ENCODE peak calls at places on chromosomes 4 and X, in five cellular contexts. One of them, this sample, is unnamed.

GRCh38 chr4:133402616-133403015 is 253.5 kb downstream of the PCDH10 start:
- DNase-seq in IMR-90: no peak
- DNase-seq in H1: no peak
- DNase-seq in mesenchymal stem cell: peak; percentile 22
- DNase-seq in H9: no peak
- DNase-seq in this sample: no peak

GRCh38 chr4:71210831-71211230 is 128.0 kb upstream of the SLC4A4 start:
- DNase-seq in H1: no peak
- DNase-seq in IMR-90: no peak
- DNase-seq in H9: no peak
- DNase-seq in mesenchymal stem cell: no peak
- DNase-seq in this sample: no peak

GRCh38 chr4:110641218-110641617 is 18.3 kb upstream of the PITX2 start:
- DNase-seq in H9: peak; percentile 66
- DNase-seq in IMR-90: no peak
- DNase-seq in H1: no peak
- DNase-seq in mesenchymal stem cell: no peak
- DNase-seq in this sample: no peak

GRCh38 chr4:8910822-8911310 is 39.2 kb upstream of the HMX1 start:
- DNase-seq in H9: peak; percentile 25
- DNase-seq in H1: no peak
- DNase-seq in IMR-90: no peak
- DNase-seq in mesenchymal stem cell: no peak
- DNase-seq in this sample: no peak

GRCh38 chr4:44448548-44449443 is at the start of gene KCTD8:
- DNase-seq in H1: peak; percentile 95
- DNase-seq in H9: peak; percentile 98
- DNase-seq in mesenchymal stem cell: peak; percentile 48
- DNase-seq in IMR-90: peak; percentile 39
- DNase-seq in this sample: peak; percentile 93

GRCh38 chr4:108619372-108620100 is 840 bp upstream of the RPL34 start:
- DNase-seq in mesenchymal stem cell: no peak
- DNase-seq in IMR-90: no peak
- DNase-seq in H1: no peak
- DNase-seq in H9: no peak
- DNase-seq in this sample: no peak

GRCh38 chr4:16758206-16758605 is 140.2 kb downstream of the LDB2 start:
- DNase-seq in H1: no peak
- DNase-seq in H9: no peak
- DNase-seq in IMR-90: no peak
- DNase-seq in mesenchymal stem cell: no peak
- DNase-seq in this sample: no peak

GRCh38 chrX:7432901-7433300 is 284.9 kb upstream of the PUDP start:
- DNase-seq in IMR-90: no peak
- DNase-seq in mesenchymal stem cell: no peak
- DNase-seq in H9: no peak
- DNase-seq in H1: no peak
- DNase-seq in this sample: no peak

GRCh38 chrX:125203379-125203736 is 116.3 kb upstream of the TEX13C start:
- DNase-seq in H9: no peak
- DNase-seq in IMR-90: no peak
- DNase-seq in H1: no peak
- DNase-seq in mesenchymal stem cell: no peak
- DNase-seq in this sample: no peak

GRCh38 chr4:78121338-78121904 is 64.3 kb downstream of the FRAS1 start:
- DNase-seq in IMR-90: no peak
- DNase-seq in mesenchymal stem cell: no peak
- DNase-seq in H9: no peak
- DNase-seq in H1: no peak
- DNase-seq in this sample: no peak

GRCh38 chr4:3702551-3703221 is 63.5 kb upstream of the ADRA2C start:
- DNase-seq in H9: no peak
- DNase-seq in IMR-90: no peak
- DNase-seq in H1: no peak
- DNase-seq in mesenchymal stem cell: no peak
- DNase-seq in this sample: no peak

GRCh38 chr4:169239236-169239905 is 31.4 kb downstream of the SH3RF1 start:
- DNase-seq in mesenchymal stem cell: no peak
- DNase-seq in IMR-90: peak; percentile 47
- DNase-seq in H9: no peak
- DNase-seq in H1: no peak
- DNase-seq in this sample: no peak

GRCh38 chr4:37827802-37828321 is 1.4 kb downstream of the PGM2 start:
- DNase-seq in H9: no peak
- DNase-seq in IMR-90: no peak
- DNase-seq in H1: no peak
- DNase-seq in mesenchymal stem cell: no peak
- DNase-seq in this sample: peak; percentile 57

GRCh38 chr4:37827030-37827705 is 682 bp downstream of the PGM2 start:
- DNase-seq in H1: no peak
- DNase-seq in mesenchymal stem cell: peak; percentile 41
- DNase-seq in H9: no peak
- DNase-seq in IMR-90: peak; percentile 61
- DNase-seq in this sample: no peak

GRCh38 chr4:37825943-37826281 is 574 bp upstream of the PGM2 start:
- DNase-seq in mesenchymal stem cell: no peak
- DNase-seq in H1: no peak
- DNase-seq in IMR-90: no peak
- DNase-seq in H9: peak; percentile 27
- DNase-seq in this sample: peak; percentile 40

GRCh38 chr4:37828843-37829242 is 2.4 kb downstream of the PGM2 start:
- DNase-seq in IMR-90: no peak
- DNase-seq in H1: no peak
- DNase-seq in H9: no peak
- DNase-seq in mesenchymal stem cell: no peak
- DNase-seq in this sample: no peak

DNA sequence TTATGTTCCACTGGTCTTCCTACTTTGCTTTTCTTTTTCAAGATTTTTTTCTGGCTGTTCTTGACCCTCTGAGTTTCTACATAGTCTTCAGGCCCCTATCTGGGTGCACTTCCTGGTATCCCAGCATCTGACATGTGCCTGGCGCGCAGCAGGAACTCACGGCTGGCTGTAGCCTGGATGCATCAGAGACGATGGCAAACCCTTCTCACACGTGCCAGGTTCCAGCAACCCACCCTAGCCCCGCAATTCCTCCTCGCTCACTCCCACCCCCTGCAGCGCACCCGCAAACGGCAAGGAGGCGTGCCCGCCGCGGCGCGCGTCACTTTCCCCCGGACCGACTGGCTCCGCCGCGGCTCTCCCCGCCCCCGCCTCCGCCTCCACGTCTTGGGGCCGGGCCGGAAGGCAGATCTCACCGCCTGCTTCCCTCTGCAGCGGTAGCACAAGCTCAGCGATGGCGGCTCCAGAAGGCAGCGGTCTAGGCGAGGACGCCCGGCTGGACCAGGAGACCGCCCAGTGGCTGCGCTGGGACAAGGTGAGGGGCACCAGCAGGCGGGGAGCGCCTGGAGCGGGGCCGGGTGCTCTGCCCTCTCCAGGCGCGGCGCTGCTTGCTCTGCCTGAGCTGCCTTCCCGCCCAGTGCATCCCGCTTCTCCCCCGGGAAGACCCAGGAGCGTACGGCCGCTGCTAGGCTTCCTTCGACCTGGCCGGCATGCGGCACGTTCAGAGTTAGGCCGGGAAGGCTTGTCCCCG is at the start of gene PGM2:
- DNase-seq in H1: peak; percentile 59
- DNase-seq in mesenchymal stem cell: peak; percentile 81
- DNase-seq in IMR-90: peak; percentile 73
- DNase-seq in H9: peak; percentile 92
- DNase-seq in this sample: peak; percentile 77
- H3K14ac ChIP-seq in H1: no peak within 1 kb of the TSS
- H3K14ac ChIP-seq in mesenchymal stem cell: no peak within 1 kb of the TSS
- H3K14ac ChIP-seq in IMR-90: peak within 1 kb of the TSS; percentile 90
- H3K14ac ChIP-seq in H9: peak within 1 kb of the TSS; percentile 76
- H3K14ac ChIP-seq in this sample: no peak within 1 kb of the TSS

GRCh38 chrX:72475338-72475737 is 97.3 kb downstream of the HDAC8 start:
- DNase-seq in H9: peak; percentile 30
- DNase-seq in IMR-90: no peak
- DNase-seq in mesenchymal stem cell: no peak
- DNase-seq in H1: peak; percentile 7
- DNase-seq in this sample: no peak
- H3K9ac ChIP-seq in H9: no peak overlapping the region
- H3K9ac ChIP-seq in IMR-90: no peak overlapping the region
- H3K9ac ChIP-seq in mesenchymal stem cell: no peak overlapping the region
- H3K9ac ChIP-seq in H1: no peak overlapping the region
- H3K9ac ChIP-seq in this sample: no peak overlapping the region

GRCh38 chr4:151048913-151049312 is 33.8 kb upstream of the LRBA start:
- DNase-seq in mesenchymal stem cell: no peak
- DNase-seq in H1: no peak
- DNase-seq in H9: no peak
- DNase-seq in IMR-90: no peak
- DNase-seq in this sample: no peak
- H3K23ac ChIP-seq in mesenchymal stem cell: no peak overlapping the region
- H3K23ac ChIP-seq in H1: no peak overlapping the region
- H3K23ac ChIP-seq in H9: no peak overlapping the region
- H3K23ac ChIP-seq in IMR-90: no peak overlapping the region
- H3K23ac ChIP-seq in this sample: no peak overlapping the region

GRCh38 chrX:45900751-45901150 is 644.5 kb downstream of the ZNF674 start:
- DNase-seq in H1: no peak
- DNase-seq in IMR-90: no peak
- DNase-seq in H9: no peak
- DNase-seq in mesenchymal stem cell: peak; percentile 10
- DNase-seq in this sample: peak; percentile 1

GRCh38 chrX:45907776-45908175 is 637.4 kb downstream of the ZNF674 start:
- DNase-seq in H9: no peak
- DNase-seq in IMR-90: no peak
- DNase-seq in mesenchymal stem cell: no peak
- DNase-seq in H1: no peak
- DNase-seq in this sample: no peak

GRCh38 chrX:45903781-45904201 is 641.4 kb downstream of the ZNF674 start:
- DNase-seq in IMR-90: no peak
- DNase-seq in mesenchymal stem cell: no peak
- DNase-seq in H1: no peak
- DNase-seq in H9: peak; percentile 38
- DNase-seq in this sample: peak; percentile 3
- H3K14ac ChIP-seq in IMR-90: no peak overlapping the region
- H3K14ac ChIP-seq in mesenchymal stem cell: no peak overlapping the region
- H3K14ac ChIP-seq in H1: no peak overlapping the region
- H3K14ac ChIP-seq in H9: no peak overlapping the region
- H3K14ac ChIP-seq in this sample: no peak overlapping the region

DNA sequence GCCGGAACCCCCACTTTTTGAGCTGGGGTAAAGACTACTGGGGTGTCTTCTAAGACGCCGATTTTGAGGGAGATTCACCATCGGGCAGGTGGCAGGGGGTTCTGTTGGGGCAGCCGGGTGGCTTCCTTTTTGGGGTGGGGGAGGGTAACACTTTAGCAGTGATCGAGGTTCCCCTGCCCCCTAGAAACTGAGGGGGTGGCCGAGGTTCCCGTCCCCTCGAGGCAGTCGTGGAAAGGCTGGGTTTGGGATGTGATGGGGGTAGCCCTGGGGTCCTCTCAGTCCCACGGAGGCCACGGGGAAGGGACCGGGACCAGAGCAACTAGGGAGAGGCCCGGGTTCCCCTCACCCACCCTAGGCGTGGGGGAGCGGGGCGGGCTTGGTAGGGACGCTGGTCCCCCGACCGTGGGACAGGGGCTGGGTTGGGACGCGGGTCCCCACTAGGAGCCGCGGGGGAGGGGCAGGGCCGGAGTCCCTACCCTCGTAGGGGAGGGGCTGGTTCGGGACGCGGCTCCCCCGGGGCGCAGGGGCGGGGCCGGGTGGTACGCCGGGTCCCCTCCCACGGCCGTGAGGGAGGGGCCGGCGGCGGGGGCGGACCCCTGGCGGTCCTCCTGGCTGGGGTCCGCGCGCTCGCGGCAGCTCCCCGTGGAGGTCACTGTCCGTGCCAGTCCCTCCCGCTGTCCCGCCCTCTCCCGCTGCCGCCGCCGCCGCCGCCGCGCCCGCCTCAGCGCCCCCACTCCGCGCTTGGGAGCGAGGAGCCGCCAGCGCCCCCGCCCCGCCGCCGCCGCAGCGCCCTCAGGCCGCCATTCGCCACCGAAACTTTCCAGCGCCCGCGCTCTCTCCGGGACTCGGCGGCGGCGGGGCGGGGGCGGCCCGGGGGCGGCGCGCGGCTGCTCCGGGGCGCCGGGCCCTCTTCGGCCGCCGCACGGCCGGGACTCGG is at the start of gene TBL1X:
- DNase-seq in mesenchymal stem cell: peak; percentile 45
- DNase-seq in IMR-90: peak; percentile 19
- DNase-seq in H1: no peak
- DNase-seq in H9: peak; percentile 34
- DNase-seq in this sample: peak; percentile 29
- H3K9ac ChIP-seq in mesenchymal stem cell: peak within 1 kb of the TSS; percentile 74
- H3K9ac ChIP-seq in IMR-90: peak within 1 kb of the TSS; percentile 94
- H3K9ac ChIP-seq in H1: peak within 1 kb of the TSS; percentile 21
- H3K9ac ChIP-seq in H9: peak within 1 kb of the TSS; percentile 43
- H3K9ac ChIP-seq in this sample: peak within 1 kb of the TSS; percentile 81